ENCODE peak calls at places on chromosomes 1 and 21, in six cellular contexts. F is iPS DF 6.9; H is ascending aorta; G is GM23338; L is brain microvascular endothelial cell; W is CD8-positive, alpha-beta memory T cell. K is an unnamed sample.

GRCh38 chr1:210681158-210681557 is 352.5 kb downstream of the HHAT start:
- DNase-seq in F (no peak), H (no peak), G (no peak), L (no peak), W (no peak), K (no peak)

GRCh38 chr21:24197132-24197643 is 1410.1 kb downstream of the MRPL39 start:
- DNase-seq in F (no peak), H (no peak), G (no peak), L (no peak), W (no peak), K (no peak)

GRCh38 chr1:86825294-86825693 is 88.6 kb downstream of the SELENOF start:
- DNase-seq in F (no peak), H (no peak), G (no peak), L (peak; percentile 12), W (no peak), K (no peak)

GRCh38 chr1:112318698-112319370 is 77.2 kb upstream of the CTTNBP2NL start:
- DNase-seq in F (no peak), H (no peak), G (no peak), L (no peak), W (no peak), K (no peak)

GRCh38 chr21:39637971-39638628 is 25.4 kb downstream of the B3GALT5 start:
- DNase-seq in F (no peak), H (no peak), G (no peak), L (no peak), W (no peak), K (no peak)

GRCh38 chr1:227926896-227927885 is 20.5 kb downstream of the WNT9A start:
- DNase-seq in F (no peak), H (no peak), G (no peak), L (no peak), W (no peak), K (no peak)

GRCh38 chr1:25256578-25257129 is 9.4 kb upstream of the RSRP1 start:
- DNase-seq in F (no peak), H (no peak), G (no peak), L (no peak), W (no peak), K (no peak)

GRCh38 chr1:203349757-203350522 is 982 bp downstream of the FMOD start:
- DNase-seq in F (no peak), H (no peak), G (no peak), L (no peak), W (no peak), K (no peak)

GRCh38 chr21:39108291-39109162 is 74.7 kb downstream of the PSMG1 start:
- DNase-seq in F (no peak), H (no peak), G (no peak), L (no peak), W (no peak), K (no peak)

GRCh38 chr1:21325231-21325718 is 35.0 kb upstream of the ECE1 start:
- DNase-seq in F (no peak), H (no peak), G (no peak), L (no peak), W (no peak), K (no peak)

GRCh38 chr1:84260852-84261518 is 40.5 kb upstream of the SAMD13 start:
- DNase-seq in F (no peak), H (no peak), G (no peak), L (no peak), W (no peak), K (no peak)

GRCh38 chr1:111286912-111287311 is 3.7 kb upstream of the CHIA start:
- DNase-seq in F (no peak), H (no peak), G (no peak), L (no peak), W (no peak), K (no peak)

GRCh38 chr1:233143266-233143665 is 152.3 kb downstream of the PCNX2 start:
- DNase-seq in F (no peak), H (no peak), G (no peak), L (no peak), W (no peak), K (no peak)

GRCh38 chr1:62516600-62516999 is 79.8 kb downstream of the USP1 start:
- DNase-seq in F (no peak), H (no peak), G (no peak), L (no peak), W (no peak), K (no peak)

GRCh38 chr21:42262826-42263225 is 43.9 kb downstream of the ABCG1 start:
- DNase-seq in F (no peak), H (peak; percentile 31), G (no peak), L (no peak), W (no peak), K (peak; percentile 69)

GRCh38 chr1:172770081-172770480 is 111.2 kb downstream of the FASLG start:
- DNase-seq in F (no peak), H (no peak), G (no peak), L (no peak), W (no peak), K (no peak)

GRCh38 chr1:2632561-2633361 is at the start of gene MMEL1:
- DNase-seq in F (no peak), H (no peak), G (peak; percentile 55), L (no peak), W (no peak), K (no peak)

GRCh38 chr1:207866471-207867135 is 44.3 kb downstream of the CD34 start:
- DNase-seq in F (no peak), H (peak; percentile 47), G (no peak), L (peak; percentile 64), W (no peak), K (peak; percentile 52)

GRCh38 chr21:35257413-35257812 is 208.3 kb upstream of the RUNX1 start:
- DNase-seq in F (no peak), H (no peak), G (no peak), L (peak; percentile 96), W (no peak), K (peak; percentile 39)

GRCh38 chr1:115198938-115199337 is 109.6 kb upstream of the TSPAN2 start:
- DNase-seq in F (no peak), H (no peak), G (no peak), L (peak; percentile 33), W (no peak), K (no peak)

GRCh38 chr1:167605576-167605975 is 24.5 kb upstream of the RCSD1 start:
- DNase-seq in F (no peak), H (no peak), G (no peak), L (peak; percentile 6), W (no peak), K (no peak)

GRCh38 chr1:32998009-32998555 is 33.5 kb upstream of the RNF19B start:
- DNase-seq in F (no peak), H (no peak), G (no peak), L (no peak), W (no peak), K (no peak)

GRCh38 chr1:24898152-24898908 is 31.7 kb downstream of the RUNX3 start:
- DNase-seq in F (peak; percentile 43), H (no peak), G (peak; percentile 80), L (peak; percentile 27), W (no peak), K (peak; percentile 54)

GRCh38 chr21:14690886-14691285 is 144.8 kb upstream of the SAMSN1 start:
- DNase-seq in F (no peak), H (no peak), G (no peak), L (no peak), W (no peak), K (no peak)

GRCh38 chr21:41207401-41208388 is 39.7 kb downstream of the BACE2 start:
- DNase-seq in F (no peak), H (no peak), G (no peak), L (peak; percentile 73), W (no peak), K (peak; percentile 45)
- H3K27ac ChIP-seq in F (no peak overlapping the region), H (peak overlapping the region; percentile 72), G (no peak overlapping the region), L (peak overlapping the region; percentile 62), W (no peak overlapping the region), K (no peak overlapping the region)

GRCh38 chr1:1491601-1492000 is 20.0 kb downstream of the ATAD3B start:
- DNase-seq in F (no peak), H (no peak), G (no peak), L (no peak), W (no peak), K (no peak)

GRCh38 chr1:1487701-1488100 is 16.1 kb downstream of the ATAD3B start:
- DNase-seq in F (no peak), H (no peak), G (no peak), L (no peak), W (no peak), K (no peak)

GRCh38 chr1:1489861-1490260 is 18.3 kb downstream of the ATAD3B start:
- DNase-seq in F (no peak), H (no peak), G (no peak), L (no peak), W (no peak), K (no peak)

GRCh38 chr1:1490633-1491230 is 19.2 kb downstream of the ATAD3B start:
- DNase-seq in F (no peak), H (no peak), G (no peak), L (no peak), W (no peak), K (no peak)

DNA sequence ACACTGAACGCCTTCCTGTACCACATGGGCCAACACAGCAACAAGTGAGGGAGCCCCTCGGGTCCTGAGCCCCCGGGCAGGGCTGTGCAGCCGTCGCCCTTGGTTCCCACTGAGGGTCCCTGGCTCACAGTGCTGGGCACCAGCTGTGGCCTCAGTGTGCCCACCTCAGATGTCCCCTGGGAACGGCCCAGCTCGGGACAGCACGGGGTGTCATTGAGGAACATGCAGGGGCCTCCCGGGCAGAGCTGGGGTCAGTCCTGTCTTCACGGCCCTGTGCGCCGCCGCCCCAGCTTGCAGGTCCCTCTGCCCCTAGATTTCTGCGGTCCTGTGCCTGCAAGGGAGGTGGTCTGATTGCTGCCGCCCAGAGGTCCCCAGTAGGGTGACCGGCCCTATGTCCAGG is 17.7 kb downstream of the ATAD3B start:
- DNase-seq in F (no peak), H (no peak), G (no peak), L (no peak), W (no peak), K (no peak)
- H3K36me3 ChIP-seq in F (peaks cover 27% of the 10 kb centered on the region), H (peaks cover 58% of the 10 kb centered on the region), G (peaks cover 15% of the 10 kb centered on the region), L (peaks cover 59% of the 10 kb centered on the region), W (no peaks in the 10 kb centered on the region), K (peaks cover 23% of the 10 kb centered on the region)

DNA sequence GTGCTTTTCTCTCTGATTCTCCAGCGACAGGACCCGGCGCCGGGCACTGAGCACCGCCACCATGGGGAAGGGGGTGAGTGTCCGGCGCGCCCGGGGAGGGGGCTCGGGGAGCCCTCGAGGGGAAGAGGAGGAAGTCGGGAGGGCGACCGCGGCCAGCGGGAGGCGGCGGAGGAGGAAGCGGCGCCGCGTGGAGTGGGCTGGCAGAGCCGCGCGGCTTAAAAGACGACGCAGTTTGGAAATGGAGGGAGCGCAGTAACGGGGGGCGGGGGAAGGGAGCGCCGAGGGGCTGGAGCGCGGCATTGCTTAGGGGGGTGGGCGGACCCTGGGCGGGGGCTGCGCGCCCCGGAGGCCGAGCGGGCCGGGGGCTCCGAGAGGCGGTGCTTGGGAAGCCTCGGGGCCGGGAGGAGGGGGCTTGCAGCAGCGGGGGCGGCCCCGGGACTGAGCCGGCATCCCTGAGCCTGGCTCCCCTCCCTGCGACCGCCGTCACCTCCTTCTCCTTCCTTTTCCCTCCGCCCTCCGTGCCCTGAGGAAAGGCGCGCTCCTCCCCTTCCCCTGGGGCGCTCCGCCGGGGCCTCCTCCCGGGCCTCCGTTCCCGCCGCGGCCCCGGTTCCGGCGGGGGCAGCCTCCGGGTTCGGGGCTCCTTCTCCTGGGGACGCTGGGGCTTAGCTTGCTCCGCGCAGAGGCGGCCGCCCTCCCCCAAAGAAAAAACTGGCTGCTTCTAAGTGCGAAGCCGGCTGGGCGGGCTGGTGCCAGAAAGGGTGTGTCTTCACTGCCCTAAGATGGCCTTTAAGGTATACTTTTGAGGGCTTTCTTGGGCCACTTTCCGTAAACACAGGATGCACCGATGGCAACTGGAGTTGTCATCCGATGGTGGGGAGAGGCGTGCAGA is 651 bp downstream of the ATP1A1 start:
- DNase-seq in F (no peak), H (peak; percentile 43), G (peak; percentile 72), L (no peak), W (peak; percentile 59), K (peak; percentile 73)
- H3K27ac ChIP-seq in F (no peak overlapping the region), H (peak overlapping the region; percentile 95), G (peak overlapping the region; percentile 95), L (peak overlapping the region; percentile 64), W (peak overlapping the region; percentile 79), K (peak overlapping the region; percentile 99)

GRCh38 chr1:230276401-230276800 is 149.7 kb downstream of the PGBD5 start:
- DNase-seq in F (no peak), H (no peak), G (peak; percentile 32), L (no peak), W (no peak), K (no peak)
- H3K36me3 ChIP-seq in F (peaks cover 3% of the 10 kb centered on the region), H (peaks cover 50% of the 10 kb centered on the region), G (peaks cover 14% of the 10 kb centered on the region), L (peaks cover 25% of the 10 kb centered on the region), W (peaks cover 10% of the 10 kb centered on the region), K (peaks cover 27% of the 10 kb centered on the region)

K was measured in lung.